ENCODE peak calls at places on chromosomes 1 and 21, in seven cellular contexts. J is CD4-positive, alpha-beta T cell; D is foreskin fibroblast; Z is lower lobe of right lung; K is HFFc6; I is neural progenitor cell; B is AG04449. R is an unnamed sample.
A peak's percentile ranks its signal among the peaks of the same experiment; 100 is the strongest.

GRCh38 chr1:42541104-42541503 is 78.0 kb downstream of the CCDC30 start:
- DNase-seq in I (no peak), Z (no peak), D (no peak), J (no peak), B (no peak), K (no peak), R (no peak)

GRCh38 chr1:173315296-173315695 is 108.2 kb upstream of the TNFSF4 start:
- DNase-seq in K (no peak), B (no peak), I (no peak), Z (no peak), J (no peak), D (no peak), R (no peak)

GRCh38 chr21:35565204-35565611 is 495.1 kb downstream of the SETD4 start:
- DNase-seq in D (peak; percentile 85), B (peak; percentile 86), Z (no peak), K (peak; percentile 89), J (no peak), I (no peak), R (no peak)

GRCh38 chr1:206582537-206583460 is 29.5 kb downstream of the EIF2D start:
- DNase-seq in K (no peak), Z (no peak), I (no peak), J (no peak), B (no peak), D (no peak), R (no peak)

GRCh38 chr1:101588677-101589076 is 351.9 kb downstream of the S1PR1 start:
- DNase-seq in B (no peak), J (no peak), I (no peak), D (no peak), Z (no peak), K (no peak), R (no peak)

GRCh38 chr1:169925505-169926482 is 32.1 kb upstream of the SCYL3 start:
- DNase-seq in Z (no peak), B (no peak), J (no peak), K (peak; percentile 28), I (peak; percentile 6), D (no peak), R (no peak)

GRCh38 chr1:43783671-43784205 is 76.4 kb downstream of the ST3GAL3 start:
- DNase-seq in B (no peak), K (peak; percentile 40), I (no peak), Z (no peak), J (no peak), D (no peak), R (no peak)

GRCh38 chr1:155207578-155208405 is at the start of gene THBS3:
- DNase-seq in I (peak; percentile 85), B (no peak), J (no peak), Z (no peak), D (no peak), K (no peak), R (no peak)

GRCh38 chr1:32753532-32754281 is 51.1 kb upstream of the SYNC start:
- DNase-seq in Z (peak; percentile 82), K (no peak), D (peak; percentile 32), B (no peak), I (peak; percentile 98), J (peak; percentile 59), R (peak; percentile 90)

GRCh38 chr1:91611498-91611917 is 110.9 kb downstream of the CDC7 start:
- DNase-seq in B (no peak), K (no peak), D (no peak), I (peak; percentile 73), J (no peak), Z (peak; percentile 67), R (no peak)

GRCh38 chr21:37407719-37408455 is 41.3 kb downstream of the DYRK1A start:
- DNase-seq in B (peak; percentile 16), D (no peak), I (no peak), J (no peak), Z (no peak), K (peak; percentile 29), R (no peak)

GRCh38 chr1:109249654-109250401 is 489 bp downstream of the CELSR2 start:
- DNase-seq in B (no peak), I (peak; percentile 63), K (no peak), Z (no peak), J (no peak), D (no peak), R (no peak)

GRCh38 chr1:199733125-199733524 is 294.4 kb upstream of the NR5A2 start:
- DNase-seq in B (no peak), K (no peak), Z (no peak), D (no peak), J (no peak), I (no peak), R (no peak)

GRCh38 chr1:230067441-230067870 is 418 bp downstream of the GALNT2 start:
- DNase-seq in D (no peak), I (peak; percentile 67), B (no peak), J (no peak), K (no peak), Z (peak; percentile 57), R (no peak)

GRCh38 chr1:28915036-28915895 is 897 bp downstream of the EPB41 start:
- DNase-seq in K (no peak), D (peak; percentile 16), I (peak; percentile 72), B (no peak), Z (peak; percentile 55), J (peak; percentile 30), R (peak; percentile 34)

GRCh38 chr1:179590671-179591070 is 961 bp upstream of the TDRD5 start:
- DNase-seq in Z (no peak), B (no peak), I (no peak), K (no peak), J (no peak), D (no peak), R (no peak)

GRCh38 chr1:89615676-89616598 is 17.0 kb upstream of the LRRC8C start:
- DNase-seq in Z (no peak), I (no peak), K (no peak), D (no peak), B (no peak), J (no peak), R (no peak)

GRCh38 chr1:240117202-240117769 is 25.6 kb downstream of the FMN2 start:
- DNase-seq in B (no peak), J (no peak), D (no peak), K (no peak), I (no peak), Z (no peak), R (no peak)

GRCh38 chr1:2592672-2593071 is 6.1 kb downstream of the PRXL2B start:
- DNase-seq in Z (peak; percentile 46), J (no peak), K (no peak), B (no peak), I (no peak), D (no peak), R (peak; percentile 37)

GRCh38 chr1:226390681-226391080 is 17.2 kb downstream of the PARP1 start:
- DNase-seq in J (no peak), I (no peak), D (no peak), Z (no peak), K (no peak), B (no peak), R (no peak)

GRCh38 chr1:92960395-92961130 is 699 bp downstream of the DIPK1A start:
- DNase-seq in D (peak; percentile 89), Z (peak; percentile 50), K (peak; percentile 84), I (peak; percentile 68), J (peak; percentile 52), B (peak; percentile 41), R (peak; percentile 47)
- TF ChIP-seq CTCF in D (peak; percentile 75), Z (peak; percentile 68), K (peak; percentile 76), I (peak; percentile 57), J (peak; percentile 78), B (peak; percentile 75), R (no peak)

GRCh38 chr1:22665752-22666151 is 12.7 kb downstream of the C1QB start:
- DNase-seq in J (no peak), I (peak; percentile 80), D (peak; percentile 16), K (peak; percentile 26), Z (no peak), B (no peak), R (peak; percentile 69)
- TF ChIP-seq CTCF in J (no peak), I (peak; percentile 87), D (peak; percentile 56), K (peak; percentile 77), Z (peak; percentile 20), B (peak; percentile 74), R (peak; percentile 56)

GRCh38 chr1:166839600-166840308 is 479 bp downstream of the POGK start:
- DNase-seq in D (peak; percentile 30), I (peak; percentile 68), B (no peak), Z (peak; percentile 80), K (peak; percentile 25), J (peak; percentile 42), R (peak; percentile 35)

GRCh38 chr1:166843769-166844596 is 4.7 kb downstream of the POGK start:
- DNase-seq in I (no peak), K (peak; percentile 18), J (no peak), D (no peak), B (no peak), Z (no peak), R (no peak)

GRCh38 chr1:166843322-166843721 is 4.0 kb downstream of the POGK start:
- DNase-seq in I (no peak), J (no peak), D (no peak), B (no peak), Z (no peak), K (no peak), R (no peak)

GRCh38 chr1:166838766-166839599 is at the start of gene POGK:
- DNase-seq in I (peak; percentile 94), J (peak; percentile 67), Z (peak; percentile 96), D (peak; percentile 94), K (peak; percentile 77), B (no peak), R (peak; percentile 82)

DNA sequence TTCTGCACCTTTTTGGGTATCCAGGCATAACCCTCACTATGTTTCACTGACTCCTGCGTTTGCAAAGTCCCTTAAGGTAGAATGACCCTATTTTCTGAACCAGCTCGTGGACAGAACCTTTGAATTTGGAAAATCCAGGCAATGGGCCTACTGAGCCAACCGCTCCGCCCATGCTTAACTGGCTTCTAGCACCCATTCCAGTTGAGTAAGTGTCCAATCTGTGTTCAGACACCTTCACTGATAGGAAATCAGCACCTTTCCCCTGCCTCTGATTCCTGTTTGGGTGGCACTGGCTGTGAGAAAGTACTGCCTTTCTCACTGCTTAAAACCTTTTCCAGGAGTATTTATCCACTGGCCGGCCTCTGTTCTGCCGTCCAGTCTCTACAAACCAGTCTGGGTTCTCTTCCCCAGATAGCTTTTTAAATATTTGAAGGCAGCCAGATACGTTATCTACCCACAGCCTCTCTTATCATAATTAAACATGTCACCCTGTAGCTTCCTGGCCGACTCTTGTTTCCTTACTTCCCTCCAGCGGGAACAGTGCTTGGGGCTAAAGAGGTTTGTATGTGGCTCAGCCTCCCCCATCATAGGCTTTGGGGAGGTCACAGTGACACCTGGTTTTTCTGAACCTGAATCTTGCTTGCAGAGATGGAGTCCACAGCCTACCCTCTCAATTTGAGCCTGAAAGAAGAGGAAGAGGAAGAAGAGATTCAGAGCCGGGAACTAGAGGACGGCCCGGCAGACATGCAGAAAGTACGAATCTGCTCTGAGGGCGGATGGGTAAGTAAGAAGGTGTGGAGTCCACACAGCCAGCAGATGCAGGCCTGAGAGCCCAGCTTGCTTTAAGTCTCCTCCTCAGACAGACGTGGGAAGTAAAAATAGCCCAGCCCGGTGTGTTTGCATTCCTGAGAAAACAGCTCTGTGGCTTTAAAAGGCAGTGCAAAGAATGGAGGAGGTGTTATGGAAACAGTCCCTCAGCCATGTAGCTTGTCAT is 1.3 kb downstream of the POGK start:
- DNase-seq in K (no peak), I (no peak), Z (no peak), D (no peak), J (no peak), B (no peak), R (no peak)
- TF ChIP-seq CTCF in K (no peak), I (no peak), Z (no peak), D (no peak), J (no peak), B (no peak), R (no peak)

DNA sequence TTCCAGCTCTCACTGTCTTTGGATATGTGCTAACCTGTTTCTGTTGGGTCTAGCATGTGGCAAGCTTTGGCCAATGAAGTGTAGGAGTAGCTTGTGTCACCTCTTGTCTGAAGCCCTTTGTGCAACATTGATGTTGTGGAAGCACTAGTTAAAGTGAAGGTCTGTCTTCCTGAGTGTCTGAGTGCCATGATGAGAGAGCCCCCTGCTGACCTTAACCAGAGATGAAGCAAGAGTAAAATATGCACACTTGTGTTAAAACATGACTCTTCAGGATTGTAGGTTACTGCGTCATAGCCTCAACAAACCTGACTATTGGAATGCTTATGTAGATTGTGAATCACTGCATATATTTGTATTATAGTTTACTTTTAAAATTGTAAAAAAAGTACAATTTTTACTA is 103.7 kb downstream of the NCAM2 start:
- DNase-seq in I (peak; percentile 57), Z (no peak), D (peak; percentile 1), K (peak; percentile 48), B (peak; percentile 29), J (no peak), R (no peak)
- TF ChIP-seq CTCF in I (peak; percentile 52), Z (no peak), D (no peak), K (peak; percentile 64), B (peak; percentile 37), J (no peak), R (no peak)